ENCODE peak calls at places on chromosome 19, in five cellular contexts. U is naive thymus-derived CD4-positive, alpha-beta T cell; Y is CD8-positive, alpha-beta memory T cell; V is neural progenitor cell; N is mucosa of descending colon. A is an unnamed sample.

GRCh38 chr19:56750658-56751057 is 79.1 kb upstream of the ZNF835 start:
- DNase-seq in Y (no peak), V (no peak), U (no peak), N (no peak), A (no peak)

GRCh38 chr19:27974082-27974513 is 1238.9 kb downstream of the UQCRFS1 start:
- DNase-seq in V (peak), N (peak), U (no peak), Y (no peak), A (no peak)

GRCh38 chr19:1880611-1881392 is 4.5 kb downstream of the ABHD17A start:
- DNase-seq in V (no peak), N (peak), Y (no peak), U (no peak), A (no peak)

GRCh38 chr19:8552810-8553209 is 24.4 kb downstream of the MYO1F start:
- DNase-seq in V (peak), U (no peak), N (no peak), Y (no peak), A (no peak)

GRCh38 chr19:17321655-17322489 is 12.5 kb downstream of the DDA1 start:
- DNase-seq in N (no peak), U (no peak), Y (no peak), V (no peak), A (no peak)

GRCh38 chr19:58562126-58563033 is 4.0 kb upstream of the UBE2M start:
- DNase-seq in U (peak), V (peak), Y (peak), N (peak), A (no peak)

GRCh38 chr19:30701178-30701577 is 329.0 kb downstream of the ZNF536 start:
- DNase-seq in Y (no peak), U (no peak), V (no peak), N (no peak), A (no peak)

GRCh38 chr19:4831351-4832340 is at the start of gene TICAM1:
- DNase-seq in N (peak), V (no peak), U (peak), Y (peak), A (no peak)

GRCh38 chr19:18879579-18880373 is 16.2 kb downstream of the CERS1 start:
- DNase-seq in V (peak), N (peak), U (no peak), Y (peak), A (no peak)

GRCh38 chr19:4559569-4559968 is at the start of gene SEMA6B:
- DNase-seq in Y (no peak), V (no peak), N (no peak), U (no peak), A (no peak)

GRCh38 chr19:32702010-32702409 is 10.4 kb downstream of the NUDT19 start:
- DNase-seq in Y (no peak), V (no peak), N (no peak), U (no peak), A (no peak)

GRCh38 chr19:19545707-19546106 is 7.6 kb downstream of the CILP2 start:
- DNase-seq in N (no peak), V (no peak), Y (no peak), U (no peak), A (no peak)

GRCh38 chr19:4980838-4981680 is 12.1 kb downstream of the KDM4B start:
- DNase-seq in Y (no peak), N (no peak), U (no peak), V (peak), A (no peak)

GRCh38 chr19:53696951-53697350 is 65.2 kb downstream of the DPRX start:
- DNase-seq in N (no peak), Y (no peak), V (peak), U (no peak), A (no peak)

GRCh38 chr19:38673030-38673429 is 25.6 kb downstream of the ACTN4 start:
- DNase-seq in V (no peak), U (no peak), N (no peak), Y (no peak), A (no peak)

GRCh38 chr19:10691883-10692282 is 9.4 kb upstream of the QTRT1 start:
- DNase-seq in N (no peak), V (no peak), Y (no peak), U (no peak), A (no peak)

GRCh38 chr19:43780706-43781525 is at the start of gene KCNN4:
- DNase-seq in N (peak), U (no peak), Y (peak), V (no peak), A (no peak)

GRCh38 chr19:6828698-6829633 is 56.5 kb downstream of the VAV1 start:
- DNase-seq in V (no peak), N (no peak), Y (no peak), U (peak), A (peak)

GRCh38 chr19:39645800-39646411 is 9.8 kb upstream of the LGALS16 start:
- DNase-seq in V (peak), N (no peak), Y (no peak), U (no peak), A (no peak)

GRCh38 chr19:7257148-7258041 is 36.8 kb downstream of the INSR start:
- DNase-seq in N (no peak), Y (no peak), V (no peak), U (no peak), A (no peak)

GRCh38 chr19:19524053-19524452 is 4.7 kb upstream of the YJEFN3 start:
- DNase-seq in V (no peak), N (no peak), U (no peak), Y (no peak), A (no peak)

GRCh38 chr19:29107831-29108230 is 105.1 kb downstream of the UQCRFS1 start:
- DNase-seq in Y (no peak), N (no peak), V (no peak), U (no peak), A (no peak)

GRCh38 chr19:34332027-34332786 is 32.8 kb upstream of the GPI start:
- DNase-seq in Y (no peak), U (no peak), V (no peak), N (no peak), A (no peak)

GRCh38 chr19:33240181-33240771 is 14.6 kb upstream of the SLC7A10 start:
- DNase-seq in Y (no peak), V (no peak), U (no peak), N (no peak), A (no peak)

GRCh38 chr19:16160943-16161560 is 12.3 kb downstream of the CIB3 start:
- DNase-seq in U (no peak), V (no peak), Y (no peak), N (no peak), A (no peak)

GRCh38 chr19:17249887-17250548 is 4.3 kb upstream of the NR2F6 start:
- DNase-seq in U (no peak), V (no peak), N (peak), Y (no peak), A (no peak)

GRCh38 chr19:2636897-2637683 is 65.4 kb downstream of the GNG7 start:
- DNase-seq in U (peak), V (peak), N (peak), Y (peak), A (no peak)

GRCh38 chr19:38784224-38784623 is 4.8 kb upstream of the LGALS7B start:
- DNase-seq in Y (no peak), V (no peak), N (no peak), U (no peak), A (no peak)

DNA sequence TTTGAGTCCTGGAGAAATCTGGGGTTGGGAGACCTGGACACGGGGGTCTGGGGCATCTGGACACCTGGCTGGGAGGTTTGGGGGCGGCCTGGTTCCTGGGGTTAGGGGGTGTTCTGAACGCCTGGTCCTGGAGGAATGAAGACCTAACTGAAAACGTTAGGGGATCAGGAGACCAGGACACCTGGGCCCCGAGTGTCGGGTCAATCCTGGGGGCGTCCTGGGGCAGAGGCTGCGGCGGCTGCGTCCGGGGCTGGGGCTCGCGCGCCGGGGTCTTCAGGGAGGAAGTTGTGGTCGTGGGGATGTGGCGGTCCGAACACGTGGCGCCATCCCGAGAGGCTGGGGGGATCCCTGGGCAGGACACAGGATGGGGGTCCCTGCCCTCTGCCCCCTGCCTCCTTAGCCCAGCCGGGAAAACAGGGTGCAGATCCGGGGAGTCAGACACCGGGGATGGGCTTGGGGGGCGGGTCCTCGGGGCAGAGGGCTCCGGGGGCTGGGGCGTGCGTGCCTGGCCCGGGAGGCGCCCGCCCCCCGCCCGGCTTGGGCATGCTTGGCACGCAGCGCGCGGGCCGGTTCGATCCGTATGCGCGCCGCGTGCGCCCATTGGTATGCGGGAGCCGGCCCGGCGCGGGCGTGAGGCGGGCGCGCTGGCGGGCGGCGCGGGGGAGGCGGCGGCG is 632 bp downstream of the NPAS1 start:
- DNase-seq in Y (no peak), U (no peak), V (peak), N (no peak), A (no peak)
- H3K4me3 ChIP-seq in Y (no peak), U (no peak), V (peak), N (no peak), A (no peak)

DNA sequence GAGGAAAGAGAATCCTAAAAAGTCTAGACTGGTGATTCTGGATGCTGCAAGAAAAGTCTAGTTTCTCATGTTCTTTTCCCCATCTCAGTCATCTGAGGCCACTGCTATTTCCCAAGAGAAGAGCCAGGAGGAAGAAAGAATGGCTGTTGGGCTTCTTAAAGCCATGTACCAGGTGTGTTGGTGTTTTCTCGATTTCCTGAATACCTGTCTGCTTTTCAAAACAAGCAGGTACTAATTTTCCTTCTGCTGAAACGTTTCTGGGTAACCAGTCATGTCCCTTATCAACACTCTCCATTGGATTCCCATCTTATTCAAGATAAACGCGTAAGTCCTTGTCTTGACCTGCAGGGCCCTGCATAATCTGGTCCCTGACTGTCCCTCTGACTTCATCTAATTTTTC is 1.1 kb downstream of the ZNF570 start:
- DNase-seq in Y (no peak), U (no peak), V (no peak), N (no peak), A (no peak)
- H3K4me3 ChIP-seq in Y (peak), U (no peak), V (peak), N (no peak), A (peak)

DNA sequence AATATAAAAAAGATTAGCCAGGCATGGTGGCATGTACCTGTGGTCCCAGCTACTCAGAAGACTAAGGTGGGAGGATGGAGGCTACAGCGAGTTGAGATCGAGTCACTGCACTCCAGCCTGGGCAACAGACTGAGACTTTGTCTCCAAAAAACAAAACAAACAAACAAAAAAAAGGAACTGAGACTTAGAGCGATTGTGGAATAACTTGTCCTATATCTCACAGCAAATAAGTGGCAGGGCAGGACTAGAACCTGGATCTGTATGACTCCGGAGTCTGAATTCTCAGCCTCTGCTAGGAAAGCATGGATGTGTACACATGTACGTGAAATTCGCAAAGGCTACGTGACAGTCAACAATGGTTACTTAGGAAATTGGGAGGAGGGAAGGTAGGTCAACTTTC is 20.1 kb downstream of the KRTDAP start:
- DNase-seq in N (no peak), U (no peak), Y (no peak), V (no peak), A (no peak)
- H3K4me3 ChIP-seq in N (no peak), U (no peak), Y (no peak), V (no peak), A (no peak)

GRCh38 chr19:51572415-51572814 is 1.3 kb downstream of the ZNF175 start:
- DNase-seq in U (no peak), N (no peak), V (no peak), Y (no peak), A (no peak)
- H3K4me3 ChIP-seq in U (no peak), N (no peak), V (peak), Y (peak), A (peak)

GRCh38 chr19:55493650-55494171 is 5.5 kb downstream of the SSC5D start:
- DNase-seq in U (no peak), V (no peak), N (peak), Y (no peak), A (no peak)

GRCh38 chr19:55495646-55496349 is 7.6 kb downstream of the SSC5D start:
- DNase-seq in Y (no peak), U (no peak), V (no peak), N (no peak), A (no peak)

GRCh38 chr19:55493052-55493649 is 4.9 kb downstream of the SSC5D start:
- DNase-seq in Y (no peak), U (no peak), N (no peak), V (no peak), A (no peak)

GRCh38 chr19:55492362-55492944 is 4.2 kb downstream of the SSC5D start:
- DNase-seq in U (no peak), Y (no peak), N (no peak), V (no peak), A (no peak)

DNA sequence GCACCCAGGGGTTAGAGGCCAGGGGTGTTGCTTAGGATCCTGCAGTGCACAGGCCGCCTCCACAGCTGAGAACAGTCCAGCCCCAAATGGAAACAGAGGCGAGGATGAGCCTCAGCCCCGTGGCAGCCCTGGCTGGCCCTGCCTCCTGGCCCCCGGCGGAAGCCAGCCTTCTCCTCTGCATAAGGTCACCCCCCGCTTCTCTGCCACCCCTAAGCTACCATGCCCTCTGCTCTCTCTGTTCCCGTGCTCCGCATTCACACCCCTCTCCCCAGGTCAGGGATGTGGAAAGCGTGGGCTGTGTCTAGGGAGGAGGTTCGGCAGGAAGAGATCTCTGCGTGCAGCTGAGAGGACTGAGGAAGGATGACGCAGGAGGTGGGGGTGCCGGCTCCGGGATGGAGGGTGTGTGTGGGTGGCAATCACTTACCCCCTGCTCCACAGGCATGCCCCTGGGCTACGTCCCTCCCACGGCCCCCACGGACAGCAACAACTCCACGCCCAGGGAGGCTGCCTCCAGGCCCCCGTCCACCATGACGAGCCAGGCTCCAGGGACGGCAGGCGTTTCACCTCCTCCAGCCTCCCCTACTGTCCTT is 6.0 kb downstream of the SSC5D start:
- DNase-seq in N (no peak), U (no peak), V (no peak), Y (no peak), A (no peak)
- H3K4me3 ChIP-seq in N (no peak), U (peak), V (no peak), Y (no peak), A (no peak)

GRCh38 chr19:46350758-46351159 is 3.9 kb downstream of the PPP5C start:
- DNase-seq in Y (peak), N (no peak), V (no peak), U (peak), A (no peak)
- H3K4me3 ChIP-seq in Y (peak), N (no peak), V (no peak), U (peak), A (peak)

GRCh38 chr19:41563847-41564514 is 12.0 kb upstream of the CEACAM21 start:
- DNase-seq in U (peak), N (no peak), V (peak), Y (peak), A (no peak)

GRCh38 chr19:41569481-41570150 is 6.3 kb upstream of the CEACAM21 start:
- DNase-seq in V (no peak), U (no peak), N (no peak), Y (no peak), A (no peak)

GRCh38 chr19:41570179-41570578 is 5.8 kb upstream of the CEACAM21 start:
- DNase-seq in N (no peak), U (no peak), V (no peak), Y (no peak), A (no peak)

GRCh38 chr19:41565384-41565730 is 10.6 kb upstream of the CEACAM21 start:
- DNase-seq in V (no peak), U (no peak), Y (no peak), N (no peak), A (no peak)

GRCh38 chr19:41564515-41565383 is 11.2 kb upstream of the CEACAM21 start:
- DNase-seq in U (no peak), N (no peak), V (peak), Y (no peak), A (no peak)
- H3K4me3 ChIP-seq in U (peak), N (no peak), V (peak), Y (peak), A (peak)

A was measured in GM12864.